ENCODE peak calls at places on chromosomes 4 and X, in eight cellular contexts. K, M, A, S, L, O, E and W are unnamed samples.

GRCh38 chr4:165204462-165204830 is 2.9 kb upstream of the KLHL2 start:
- DNase-seq in E (no peak), L (peak), K (no peak), A (peak), O (no peak), M (no peak), S (no peak), W (no peak)

GRCh38 chr4:71857713-71858451 is 74.0 kb upstream of the GC start:
- DNase-seq in A (no peak), M (no peak), L (no peak), S (no peak), E (no peak), K (no peak), O (no peak), W (no peak)

GRCh38 chr4:4642201-4643025 is 100.6 kb upstream of the STX18 start:
- DNase-seq in K (no peak), S (no peak), E (no peak), A (no peak), L (no peak), M (no peak), O (no peak), W (no peak)

GRCh38 chrX:1442016-1442665 is 10.6 kb downstream of the ASMTL start:
- DNase-seq in L (no peak), M (peak), K (no peak), O (no peak), E (peak), A (no peak), S (no peak), W (no peak)

GRCh38 chr4:182213024-182213423 is 30.2 kb upstream of the TENM3 start:
- DNase-seq in O (peak), K (no peak), E (no peak), L (no peak), S (no peak), A (peak), M (no peak), W (no peak)

GRCh38 chr4:98996056-98996941 is 778 bp downstream of the METAP1 start:
- DNase-seq in L (peak), S (peak), M (no peak), E (peak), A (peak), O (peak), K (peak), W (no peak)

GRCh38 chr4:2934077-2934812 is 29.0 kb downstream of the NOP14 start:
- DNase-seq in E (peak), O (peak), S (peak), L (peak), K (no peak), M (peak), A (peak), W (no peak)

GRCh38 chr4:26860922-26861433 is 337 bp downstream of the STIM2 start:
- DNase-seq in O (peak), E (peak), M (peak), S (peak), K (no peak), L (peak), A (peak), W (peak)

GRCh38 chr4:150117629-150118028 is 39.4 kb downstream of the DCLK2 start:
- DNase-seq in S (no peak), O (no peak), L (no peak), E (no peak), A (peak), K (no peak), M (no peak), W (no peak)

GRCh38 chrX:120309873-120310730 is 1.2 kb downstream of the TMEM255A start:
- DNase-seq in E (peak), A (peak), L (peak), O (no peak), K (no peak), S (peak), M (no peak), W (no peak)

GRCh38 chrX:100994352-100995281 is 25.1 kb downstream of the ARL13A start:
- DNase-seq in A (peak), S (peak), M (no peak), E (no peak), O (peak), L (peak), K (no peak), W (peak)

GRCh38 chr4:13920111-13920875 is 292.8 kb upstream of the BOD1L1 start:
- DNase-seq in E (no peak), K (no peak), O (no peak), S (peak), M (no peak), L (peak), A (no peak), W (no peak)

GRCh38 chr4:84492290-84492689 is 6.8 kb downstream of the NKX6-1 start:
- DNase-seq in A (no peak), M (no peak), O (no peak), E (no peak), L (no peak), K (no peak), S (no peak), W (no peak)

GRCh38 chr4:81453024-81453423 is 18.7 kb downstream of the RASGEF1B start:
- DNase-seq in S (no peak), E (no peak), A (no peak), L (no peak), K (no peak), M (no peak), O (no peak), W (no peak)

GRCh38 chr4:15851969-15852368 is 73.8 kb downstream of the CD38 start:
- DNase-seq in O (no peak), M (no peak), S (no peak), E (no peak), A (no peak), L (no peak), K (no peak), W (no peak)

GRCh38 chr4:14078311-14078710 is 450.8 kb upstream of the BOD1L1 start:
- DNase-seq in M (no peak), K (no peak), E (no peak), L (no peak), S (no peak), A (peak), O (no peak), W (no peak)

GRCh38 chrX:155857561-155857960 is 23.6 kb upstream of the VAMP7 start:
- DNase-seq in L (peak), K (no peak), O (peak), S (peak), E (no peak), M (no peak), A (no peak), W (no peak)

GRCh38 chrX:70433848-70434351 is 10.7 kb upstream of the DLG3 start:
- DNase-seq in O (peak), K (no peak), E (peak), L (peak), A (peak), S (peak), M (peak), W (peak)

GRCh38 chr4:175413561-175413960 is 398.5 kb downstream of the GPM6A start:
- DNase-seq in A (peak), M (no peak), L (no peak), E (no peak), S (no peak), K (no peak), O (no peak), W (no peak)

GRCh38 chr4:183906736-183907651 is 1.9 kb downstream of the STOX2 start:
- DNase-seq in K (no peak), A (no peak), M (no peak), S (no peak), O (no peak), L (no peak), E (no peak), W (no peak)

GRCh38 chr4:125582302-125582701 is 267.5 kb downstream of the FAT4 start:
- DNase-seq in L (peak), E (no peak), S (no peak), M (no peak), A (peak), K (no peak), O (peak), W (no peak)

GRCh38 chr4:141636771-141637460 is 533 bp downstream of the IL15 start:
- DNase-seq in A (peak), M (no peak), K (no peak), E (peak), O (peak), S (peak), L (peak), W (no peak)